ENCODE peak calls at places on chromosomes 3 and 15, in seven cellular contexts. F, M, U, V, Z, O and E are unnamed samples.

GRCh38 chr15:70526221-70526973 is 237.0 kb downstream of the UACA start:
- DNase-seq in U (peak; percentile 98), M (no peak), O (peak; percentile 85), Z (no peak), V (no peak), F (peak; percentile 47), E (peak; percentile 47)

GRCh38 chr3:159856496-159857098 is 132.0 kb upstream of the IL12A start:
- DNase-seq in M (no peak), Z (no peak), O (no peak), F (no peak), U (no peak), V (no peak), E (no peak)

GRCh38 chr3:119679874-119680273 is 2.7 kb upstream of the COX17 start:
- DNase-seq in O (no peak), Z (no peak), F (no peak), U (no peak), V (no peak), M (no peak), E (no peak)

GRCh38 chr3:10522646-10523303 is 17.4 kb upstream of the ATP2B2 start:
- DNase-seq in F (peak; percentile 10), O (no peak), M (no peak), U (no peak), V (no peak), Z (no peak), E (peak; percentile 24)

GRCh38 chr3:123712077-123712860 is 127.4 kb upstream of the HACD2 start:
- DNase-seq in Z (no peak), M (peak; percentile 36), O (no peak), F (no peak), V (no peak), U (no peak), E (no peak)

GRCh38 chr3:12286927-12287726 is 1.7 kb upstream of the PPARG start:
- DNase-seq in F (peak; percentile 75), V (no peak), M (peak; percentile 9), U (peak; percentile 65), Z (peak; percentile 40), O (no peak), E (no peak)

GRCh38 chr3:133965906-133966305 is 63.8 kb downstream of the SLCO2A1 start:
- DNase-seq in Z (no peak), U (no peak), O (no peak), M (no peak), F (no peak), V (no peak), E (no peak)

GRCh38 chr3:152452318-152452717 is 183.6 kb downstream of the MBNL1 start:
- DNase-seq in U (no peak), M (no peak), Z (no peak), O (no peak), V (no peak), F (no peak), E (no peak)

GRCh38 chr3:37770336-37770735 is 91.3 kb upstream of the CTDSPL start:
- DNase-seq in Z (no peak), M (no peak), F (no peak), V (no peak), U (no peak), O (no peak), E (no peak)

GRCh38 chr3:124793054-124793740 is 62.9 kb downstream of the UMPS start:
- DNase-seq in M (no peak), F (no peak), U (no peak), Z (no peak), V (peak; percentile 80), O (no peak), E (no peak)

GRCh38 chr15:33191641-33192040 is 2.9 kb downstream of the FMN1 start:
- DNase-seq in Z (no peak), O (no peak), U (no peak), V (no peak), F (no peak), M (no peak), E (no peak)

GRCh38 chr15:33188159-33188558 is 6.4 kb downstream of the FMN1 start:
- DNase-seq in V (no peak), F (no peak), M (no peak), O (no peak), Z (no peak), U (no peak), E (no peak)

GRCh38 chr15:33190539-33190938 is 4.0 kb downstream of the FMN1 start:
- DNase-seq in Z (no peak), V (no peak), F (no peak), O (no peak), U (no peak), M (no peak), E (no peak)

GRCh38 chr15:33183334-33183733 is 11.2 kb downstream of the FMN1 start:
- DNase-seq in M (no peak), Z (no peak), V (no peak), U (no peak), F (no peak), O (no peak), E (no peak)

GRCh38 chr15:33188654-33189257 is 5.8 kb downstream of the FMN1 start:
- DNase-seq in Z (no peak), V (peak; percentile 53), F (no peak), M (no peak), O (no peak), U (no peak), E (no peak)
- H3K4me3 ChIP-seq in Z (no peak overlapping the region), V (no peak overlapping the region), F (no peak overlapping the region), M (no peak overlapping the region), O (no peak overlapping the region), U (no peak overlapping the region), E (no peak overlapping the region)

GRCh38 chr15:29674661-29675533 is 147.4 kb downstream of the TJP1 start:
- DNase-seq in M (peak; percentile 89), U (peak; percentile 97), V (peak; percentile 29), F (peak; percentile 70), Z (peak; percentile 34), O (peak; percentile 94), E (no peak)
- H3K4me3 ChIP-seq in M (peak overlapping the region; percentile 41), U (peak overlapping the region; percentile 37), V (peak overlapping the region; percentile 64), F (peak overlapping the region; percentile 47), Z (peak overlapping the region; percentile 33), O (peak overlapping the region; percentile 80), E (peak overlapping the region; percentile 82)

DNA sequence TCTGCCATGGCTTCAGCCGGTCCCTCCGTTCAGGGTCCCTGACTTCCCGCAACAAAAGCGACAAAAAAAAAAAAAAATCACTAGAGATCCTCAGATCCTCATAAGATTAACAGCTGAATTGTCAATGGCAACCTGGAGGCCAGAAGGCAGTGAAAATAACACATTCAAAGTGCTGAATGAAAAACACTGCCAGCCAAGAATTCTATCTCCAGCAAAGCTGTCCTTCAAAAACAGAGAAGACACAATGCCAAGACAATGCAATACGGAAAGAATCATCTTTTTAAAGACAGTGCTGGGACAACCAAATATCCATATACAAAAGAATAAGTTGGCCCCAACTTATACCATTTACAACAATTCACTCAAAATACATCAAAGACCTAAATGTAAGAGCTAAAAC is 21.6 kb downstream of the MTHFS start:
- DNase-seq in O (no peak), F (no peak), V (no peak), U (no peak), M (no peak), Z (no peak), E (no peak)
- H3K4me3 ChIP-seq in O (no peak overlapping the region), F (no peak overlapping the region), V (no peak overlapping the region), U (no peak overlapping the region), M (no peak overlapping the region), Z (no peak overlapping the region), E (no peak overlapping the region)

GRCh38 chr3:130522399-130522798 is 5.4 kb downstream of the COL6A6 start:
- DNase-seq in O (no peak), M (no peak), Z (no peak), F (no peak), V (no peak), U (no peak), E (no peak)

GRCh38 chr3:130517541-130517940 is 564 bp downstream of the COL6A6 start:
- DNase-seq in O (no peak), M (no peak), V (no peak), Z (no peak), F (no peak), U (no peak), E (no peak)

GRCh38 chr3:130515755-130516154 is 1.2 kb upstream of the COL6A6 start:
- DNase-seq in M (no peak), O (no peak), V (no peak), U (no peak), F (no peak), Z (no peak), E (no peak)

GRCh38 chr3:130514671-130515070 is 2.3 kb upstream of the COL6A6 start:
- DNase-seq in U (no peak), O (no peak), M (no peak), F (no peak), V (no peak), Z (peak; percentile 1), E (no peak)

DNA sequence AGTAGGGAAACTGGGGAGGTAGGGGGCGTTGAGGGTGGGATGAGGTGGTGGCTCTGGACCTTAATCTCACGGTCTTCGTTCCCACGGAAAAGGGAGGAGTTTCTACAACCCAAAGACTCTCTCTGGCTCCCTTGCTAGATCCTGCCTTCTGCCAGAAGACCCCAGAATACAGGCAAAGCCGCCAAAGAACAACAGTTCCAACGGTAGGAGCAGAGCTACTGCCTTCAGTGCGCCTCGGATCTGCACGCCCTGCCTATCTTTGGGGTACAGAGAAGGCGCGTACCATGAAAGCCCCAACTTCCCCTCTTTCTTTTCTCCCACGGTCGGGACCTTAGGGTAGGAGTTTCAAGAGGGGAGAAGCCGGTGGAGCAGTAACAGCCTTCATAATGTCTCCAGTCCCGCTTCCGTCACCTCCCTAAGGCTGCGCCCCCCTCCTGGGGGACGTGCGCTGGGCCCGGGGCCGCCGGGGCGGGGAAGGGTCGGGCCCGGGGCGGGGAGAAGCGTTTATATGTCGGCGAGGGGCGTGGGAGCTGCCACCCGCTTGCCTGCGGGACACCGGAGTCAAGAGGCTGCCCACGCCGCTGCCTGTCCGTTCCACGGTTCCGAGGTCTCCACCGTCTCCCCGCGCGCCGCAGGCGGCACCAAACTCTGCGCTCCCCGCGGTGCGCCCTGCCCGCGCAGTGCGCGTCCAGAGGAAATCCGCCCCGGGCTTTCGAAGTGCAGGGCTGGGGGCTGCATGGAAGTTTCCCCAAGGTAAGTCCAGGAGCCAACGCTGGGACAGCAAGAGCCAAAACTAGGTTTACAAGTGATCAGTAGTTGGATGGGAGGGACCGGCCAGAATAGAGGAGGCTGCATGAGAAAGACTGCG is at the start of gene COL6A6:
- DNase-seq in Z (peak; percentile 4), V (no peak), M (peak; percentile 31), O (no peak), U (no peak), F (peak; percentile 42), E (no peak)
- H3K4me3 ChIP-seq in Z (no peak within 1 kb of the TSS), V (no peak within 1 kb of the TSS), M (peak within 1 kb of the TSS; percentile 21), O (no peak within 1 kb of the TSS), U (no peak within 1 kb of the TSS), F (peak within 1 kb of the TSS; percentile 30), E (peak within 1 kb of the TSS; percentile 58)

DNA sequence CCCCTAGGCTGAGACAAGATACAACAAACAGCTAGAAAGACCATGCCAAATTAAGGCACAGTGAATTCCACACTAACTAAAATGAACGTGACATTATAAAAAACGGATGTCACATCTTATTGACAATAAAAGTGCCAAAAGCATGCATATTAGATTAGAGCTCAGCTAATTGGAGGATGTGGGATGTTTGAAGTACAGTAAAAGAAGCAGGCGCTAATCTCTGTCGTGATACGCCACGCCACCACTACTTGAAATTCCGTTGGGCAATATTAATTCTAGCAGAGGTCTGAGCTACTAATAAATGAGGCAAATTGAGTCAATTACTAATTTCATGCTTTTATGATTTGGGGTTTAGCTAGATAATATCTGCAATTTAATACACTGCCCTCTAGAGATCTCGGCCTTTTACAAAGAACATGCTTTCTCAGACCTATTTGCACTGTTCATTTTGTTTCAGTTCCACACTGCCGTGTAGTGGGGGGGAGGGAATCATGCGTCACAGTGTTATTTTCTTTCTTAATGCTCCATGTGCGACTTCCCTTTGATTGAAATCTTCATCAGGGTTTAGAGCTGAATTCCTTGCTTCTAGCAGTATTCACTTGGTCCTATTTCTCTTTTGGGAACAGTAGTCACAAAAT is 52.9 kb upstream of the ROBO2 start:
- DNase-seq in U (no peak), Z (no peak), M (no peak), V (no peak), O (no peak), F (no peak), E (no peak)
- H3K4me3 ChIP-seq in U (no peak overlapping the region), Z (no peak overlapping the region), M (no peak overlapping the region), V (no peak overlapping the region), O (no peak overlapping the region), F (no peak overlapping the region), E (no peak overlapping the region)

GRCh38 chr15:63379492-63380150 is 2.0 kb downstream of the CA12 start:
- DNase-seq in U (no peak), O (no peak), V (no peak), F (no peak), M (no peak), Z (no peak), E (no peak)
- H3K4me3 ChIP-seq in U (no peak overlapping the region), O (peak overlapping the region; percentile 92), V (no peak overlapping the region), F (no peak overlapping the region), M (no peak overlapping the region), Z (peak overlapping the region; percentile 85), E (no peak overlapping the region)